ENCODE peak calls at places on chromosomes 5 and 9, in four cellular contexts. C is AG09309; K is hypothalamus; O is activated CD4-positive, CD25-positive, alpha-beta regulatory T cell. S is an unnamed sample.

GRCh38 chr9:127950513-127951210 is 13.0 kb upstream of the DPM2 start:
- DNase-seq in C (no peak), K (peak), O (no peak), S (no peak)

GRCh38 chr5:179237770-179238627 is 107.3 kb downstream of the ADAMTS2 start:
- DNase-seq in C (no peak), K (no peak), O (no peak), S (no peak)

GRCh38 chr5:87400305-87400899 is 12.3 kb downstream of the CCNH start:
- DNase-seq in C (no peak), K (no peak), O (no peak), S (peak)

GRCh38 chr9:96383165-96383939 is at the start of gene SLC35D2:
- DNase-seq in C (no peak), K (no peak), O (no peak), S (no peak)

GRCh38 chr9:112757300-112757883 is 6.8 kb downstream of the SNX30 start:
- DNase-seq in C (no peak), K (no peak), O (no peak), S (no peak)

GRCh38 chr5:89028579-89029272 is 145.7 kb upstream of the MEF2C start:
- DNase-seq in C (no peak), K (no peak), O (no peak), S (no peak)

GRCh38 chr5:87101321-87101720 is 166.4 kb upstream of the RASA1 start:
- DNase-seq in C (no peak), K (no peak), O (no peak), S (no peak)

GRCh38 chr9:130064621-130065020 is 10.9 kb downstream of the GPR107 start:
- DNase-seq in C (no peak), K (no peak), O (no peak), S (no peak)

GRCh38 chr9:129402341-129402739 is 218.6 kb downstream of the C9orf50 start:
- DNase-seq in C (no peak), K (no peak), O (no peak), S (no peak)

GRCh38 chr5:93600409-93601052 is 17.5 kb downstream of the NR2F1 start:
- DNase-seq in C (no peak), K (no peak), O (no peak), S (no peak)

GRCh38 chr5:150624334-150625163 is 15.9 kb upstream of the SYNPO start:
- DNase-seq in C (no peak), K (no peak), O (no peak), S (peak)

GRCh38 chr5:108144332-108144731 is 237.6 kb downstream of the FBXL17 start:
- DNase-seq in C (no peak), K (no peak), O (no peak), S (no peak)

GRCh38 chr9:135671591-135672041 is 8.5 kb downstream of the LCN9 start:
- DNase-seq in C (no peak), K (no peak), O (no peak), S (no peak)

GRCh38 chr9:131594906-131595675 is 49.8 kb downstream of the PRRT1B start:
- DNase-seq in C (no peak), K (no peak), O (no peak), S (no peak)

GRCh38 chr5:7876867-7877266 is 7.9 kb downstream of the MTRR start:
- DNase-seq in C (no peak), K (no peak), O (no peak), S (no peak)

GRCh38 chr5:15737882-15738677 is 238.1 kb downstream of the FBXL7 start:
- DNase-seq in C (no peak), K (no peak), O (no peak), S (no peak)

S was measured in DMS53.